ENCODE peak calls at places on chromosomes 7 and 10, in eight cellular contexts. One of them, this sample, is unnamed.
A peak's percentile ranks its signal among the peaks of the same experiment; 100 is the strongest.

GRCh38 chr7:103140061-103140460 is 8.8 kb downstream of the NAPEPLD start:
- DNase-seq in activated T-cell treated with anti-CD3 and anti-CD28 coated beads for 1 hour: no peak
- DNase-seq in CD4-positive, alpha-beta T cell: no peak
- DNase-seq in tibial artery: no peak
- DNase-seq in T-cell: no peak
- DNase-seq in NCI-H1694 treated with DMSO at 0.1 percent for 48 hours: no peak
- DNase-seq in stimulated activated CD4-positive, alpha-beta T cell treated with anti-CD3 and anti-CD28 coated beads, Interleukin-2, amount 100 ng/mL, for 48 hours: no peak
- DNase-seq in NK-92 treated with Interleukin-12 subunit alpha and Interleukin-12 subunit beta, amount 100 ng/mL, for 24 hours: no peak
- DNase-seq in this sample: no peak

GRCh38 chr7:131898418-131898817 is 342.0 kb upstream of the PODXL start:
- DNase-seq in activated T-cell treated with anti-CD3 and anti-CD28 coated beads for 1 hour: no peak
- DNase-seq in CD4-positive, alpha-beta T cell: no peak
- DNase-seq in tibial artery: no peak
- DNase-seq in T-cell: no peak
- DNase-seq in NCI-H1694 treated with DMSO at 0.1 percent for 48 hours: no peak
- DNase-seq in stimulated activated CD4-positive, alpha-beta T cell treated with anti-CD3 and anti-CD28 coated beads, Interleukin-2, amount 100 ng/mL, for 48 hours: no peak
- DNase-seq in NK-92 treated with Interleukin-12 subunit alpha and Interleukin-12 subunit beta, amount 100 ng/mL, for 24 hours: no peak
- DNase-seq in this sample: no peak

GRCh38 chr7:154480817-154481216 is 428.6 kb downstream of the DPP6 start:
- DNase-seq in activated T-cell treated with anti-CD3 and anti-CD28 coated beads for 1 hour: no peak
- DNase-seq in CD4-positive, alpha-beta T cell: no peak
- DNase-seq in tibial artery: no peak
- DNase-seq in T-cell: no peak
- DNase-seq in NCI-H1694 treated with DMSO at 0.1 percent for 48 hours: no peak
- DNase-seq in stimulated activated CD4-positive, alpha-beta T cell treated with anti-CD3 and anti-CD28 coated beads, Interleukin-2, amount 100 ng/mL, for 48 hours: no peak
- DNase-seq in NK-92 treated with Interleukin-12 subunit alpha and Interleukin-12 subunit beta, amount 100 ng/mL, for 24 hours: no peak
- DNase-seq in this sample: no peak

GRCh38 chr10:122263971-122264370 is 7.1 kb upstream of the BTBD16 start:
- DNase-seq in activated T-cell treated with anti-CD3 and anti-CD28 coated beads for 1 hour: no peak
- DNase-seq in CD4-positive, alpha-beta T cell: no peak
- DNase-seq in tibial artery: no peak
- DNase-seq in T-cell: no peak
- DNase-seq in NCI-H1694 treated with DMSO at 0.1 percent for 48 hours: no peak
- DNase-seq in stimulated activated CD4-positive, alpha-beta T cell treated with anti-CD3 and anti-CD28 coated beads, Interleukin-2, amount 100 ng/mL, for 48 hours: no peak
- DNase-seq in NK-92 treated with Interleukin-12 subunit alpha and Interleukin-12 subunit beta, amount 100 ng/mL, for 24 hours: no peak
- DNase-seq in this sample: no peak

GRCh38 chr7:101899616-101900015 is 82.2 kb downstream of the CUX1 start:
- DNase-seq in activated T-cell treated with anti-CD3 and anti-CD28 coated beads for 1 hour: no peak
- DNase-seq in CD4-positive, alpha-beta T cell: no peak
- DNase-seq in tibial artery: no peak
- DNase-seq in T-cell: no peak
- DNase-seq in NCI-H1694 treated with DMSO at 0.1 percent for 48 hours: no peak
- DNase-seq in stimulated activated CD4-positive, alpha-beta T cell treated with anti-CD3 and anti-CD28 coated beads, Interleukin-2, amount 100 ng/mL, for 48 hours: no peak
- DNase-seq in NK-92 treated with Interleukin-12 subunit alpha and Interleukin-12 subunit beta, amount 100 ng/mL, for 24 hours: no peak
- DNase-seq in this sample: no peak

GRCh38 chr10:77416327-77417135 is 221.1 kb downstream of the KCNMA1 start:
- DNase-seq in activated T-cell treated with anti-CD3 and anti-CD28 coated beads for 1 hour: no peak
- DNase-seq in CD4-positive, alpha-beta T cell: no peak
- DNase-seq in tibial artery: no peak
- DNase-seq in T-cell: no peak
- DNase-seq in NCI-H1694 treated with DMSO at 0.1 percent for 48 hours: no peak
- DNase-seq in stimulated activated CD4-positive, alpha-beta T cell treated with anti-CD3 and anti-CD28 coated beads, Interleukin-2, amount 100 ng/mL, for 48 hours: no peak
- DNase-seq in NK-92 treated with Interleukin-12 subunit alpha and Interleukin-12 subunit beta, amount 100 ng/mL, for 24 hours: no peak
- DNase-seq in this sample: no peak

GRCh38 chr10:28991738-28992270 is 297.1 kb upstream of the LYZL1 start:
- DNase-seq in activated T-cell treated with anti-CD3 and anti-CD28 coated beads for 1 hour: peak; percentile 20
- DNase-seq in CD4-positive, alpha-beta T cell: peak; percentile 7
- DNase-seq in tibial artery: no peak
- DNase-seq in T-cell: peak; percentile 4
- DNase-seq in NCI-H1694 treated with DMSO at 0.1 percent for 48 hours: no peak
- DNase-seq in stimulated activated CD4-positive, alpha-beta T cell treated with anti-CD3 and anti-CD28 coated beads, Interleukin-2, amount 100 ng/mL, for 48 hours: peak; percentile 36
- DNase-seq in NK-92 treated with Interleukin-12 subunit alpha and Interleukin-12 subunit beta, amount 100 ng/mL, for 24 hours: no peak
- DNase-seq in this sample: peak; percentile 5

GRCh38 chr7:36366649-36367560 is 22.8 kb upstream of the ANLN start:
- DNase-seq in activated T-cell treated with anti-CD3 and anti-CD28 coated beads for 1 hour: peak; percentile 87
- DNase-seq in CD4-positive, alpha-beta T cell: peak; percentile 87
- DNase-seq in tibial artery: peak; percentile 73
- DNase-seq in T-cell: peak; percentile 91
- DNase-seq in NCI-H1694 treated with DMSO at 0.1 percent for 48 hours: peak; percentile 91
- DNase-seq in stimulated activated CD4-positive, alpha-beta T cell treated with anti-CD3 and anti-CD28 coated beads, Interleukin-2, amount 100 ng/mL, for 48 hours: peak; percentile 88
- DNase-seq in NK-92 treated with Interleukin-12 subunit alpha and Interleukin-12 subunit beta, amount 100 ng/mL, for 24 hours: peak; percentile 54
- DNase-seq in this sample: peak; percentile 89

GRCh38 chr7:147078324-147078723 is 961.7 kb downstream of the CNTNAP2 start:
- DNase-seq in activated T-cell treated with anti-CD3 and anti-CD28 coated beads for 1 hour: no peak
- DNase-seq in CD4-positive, alpha-beta T cell: no peak
- DNase-seq in tibial artery: no peak
- DNase-seq in T-cell: no peak
- DNase-seq in NCI-H1694 treated with DMSO at 0.1 percent for 48 hours: no peak
- DNase-seq in stimulated activated CD4-positive, alpha-beta T cell treated with anti-CD3 and anti-CD28 coated beads, Interleukin-2, amount 100 ng/mL, for 48 hours: no peak
- DNase-seq in NK-92 treated with Interleukin-12 subunit alpha and Interleukin-12 subunit beta, amount 100 ng/mL, for 24 hours: no peak
- DNase-seq in this sample: no peak

GRCh38 chr7:51253157-51253556 is 63.5 kb downstream of the COBL start:
- DNase-seq in activated T-cell treated with anti-CD3 and anti-CD28 coated beads for 1 hour: no peak
- DNase-seq in CD4-positive, alpha-beta T cell: no peak
- DNase-seq in tibial artery: no peak
- DNase-seq in T-cell: no peak
- DNase-seq in NCI-H1694 treated with DMSO at 0.1 percent for 48 hours: no peak
- DNase-seq in stimulated activated CD4-positive, alpha-beta T cell treated with anti-CD3 and anti-CD28 coated beads, Interleukin-2, amount 100 ng/mL, for 48 hours: no peak
- DNase-seq in NK-92 treated with Interleukin-12 subunit alpha and Interleukin-12 subunit beta, amount 100 ng/mL, for 24 hours: no peak
- DNase-seq in this sample: no peak

GRCh38 chr7:45007106-45007505 is 7.1 kb downstream of the CCM2 start:
- DNase-seq in activated T-cell treated with anti-CD3 and anti-CD28 coated beads for 1 hour: no peak
- DNase-seq in CD4-positive, alpha-beta T cell: no peak
- DNase-seq in tibial artery: no peak
- DNase-seq in T-cell: no peak
- DNase-seq in NCI-H1694 treated with DMSO at 0.1 percent for 48 hours: no peak
- DNase-seq in stimulated activated CD4-positive, alpha-beta T cell treated with anti-CD3 and anti-CD28 coated beads, Interleukin-2, amount 100 ng/mL, for 48 hours: no peak
- DNase-seq in NK-92 treated with Interleukin-12 subunit alpha and Interleukin-12 subunit beta, amount 100 ng/mL, for 24 hours: no peak
- DNase-seq in this sample: no peak